ENCODE peak calls at places on chromosomes 4 and X, in ten cellular contexts. D is BE2C; V is MG63; A is stomach; I is CD4-positive, alpha-beta T cell; K is colonic mucosa; Z is fibroblast of lung; T is spleen; B is left ventricle myocardium inferior; N is Peyer's patch. G is an unnamed sample. For H3K9me3, the result is how much of the 10 kb centered on the place peaks cover.

GRCh38 chr4:186067757-186068385 is 1.1 kb upstream of the TLR3 start:
- DNase-seq in N (peak), T (peak), K (peak), A (peak), I (peak), Z (peak), B (peak), D (peak), V (peak), G (no peak)

GRCh38 chr4:67581208-67581857 is 22.8 kb downstream of the STAP1 start:
- DNase-seq in B (no peak), T (no peak), D (no peak), I (no peak), N (no peak), V (no peak), A (no peak), Z (no peak), K (no peak), G (no peak)

GRCh38 chrX:43500996-43501694 is 155.0 kb upstream of the MAOA start:
- DNase-seq in Z (no peak), K (no peak), I (no peak), T (no peak), N (no peak), V (no peak), B (no peak), A (no peak), D (no peak), G (no peak)

GRCh38 chr4:95409127-95409526 is 139.6 kb downstream of the UNC5C start:
- DNase-seq in I (no peak), K (no peak), V (no peak), Z (peak), A (no peak), B (no peak), T (no peak), D (no peak), N (no peak), G (no peak)

GRCh38 chr4:21697583-21697982 is 251.0 kb downstream of the KCNIP4 start:
- DNase-seq in A (peak), D (peak), B (no peak), K (no peak), N (no peak), T (peak), Z (peak), V (no peak), I (no peak), G (no peak)

GRCh38 chr4:148866666-148867065 is 424.5 kb upstream of the NR3C2 start:
- DNase-seq in A (no peak), T (no peak), B (no peak), N (no peak), D (no peak), V (no peak), Z (no peak), K (no peak), I (no peak), G (no peak)

GRCh38 chrX:39431893-39432292 is 630.6 kb downstream of the MID1IP1 start:
- DNase-seq in A (no peak), V (no peak), N (no peak), I (no peak), K (no peak), Z (no peak), B (no peak), T (no peak), D (no peak), G (no peak)

GRCh38 chrX:21153503-21153902 is 220.7 kb upstream of the CNKSR2 start:
- DNase-seq in K (no peak), T (no peak), D (no peak), B (peak), I (no peak), V (no peak), A (no peak), Z (peak), N (no peak), G (no peak)

GRCh38 chrX:15849555-15849954 is 5.1 kb downstream of the AP1S2 start:
- DNase-seq in D (no peak), T (no peak), Z (no peak), I (no peak), A (no peak), K (no peak), N (no peak), B (no peak), V (no peak), G (no peak)

GRCh38 chr4:8854866-8855265 is 16.8 kb downstream of the HMX1 start:
- DNase-seq in T (no peak), B (no peak), D (peak), V (peak), Z (peak), K (no peak), N (no peak), I (no peak), A (no peak), G (no peak)

GRCh38 chrX:349196-349595 is 30.6 kb upstream of the GTPBP6 start:
- DNase-seq in K (no peak), A (no peak), T (peak), V (no peak), D (no peak), N (no peak), B (peak), Z (peak), I (no peak), G (no peak)

GRCh38 chr4:147201016-147201415 is 255.4 kb upstream of the TTC29 start:
- DNase-seq in D (no peak), A (no peak), V (no peak), K (no peak), N (no peak), Z (peak), B (no peak), I (no peak), T (no peak), G (no peak)

GRCh38 chr4:27048350-27049100 is 187.9 kb downstream of the STIM2 start:
- DNase-seq in V (no peak), I (no peak), A (no peak), B (no peak), D (no peak), N (no peak), T (no peak), K (peak), Z (peak), G (no peak)

GRCh38 chr4:96164814-96165351 is 325.0 kb downstream of the PDHA2 start:
- DNase-seq in B (no peak), A (no peak), V (peak), K (no peak), N (no peak), T (no peak), I (no peak), Z (peak), D (no peak), G (no peak)

GRCh38 chr4:181416966-181417365 is 826.2 kb upstream of the TENM3 start:
- DNase-seq in B (no peak), Z (no peak), A (no peak), V (no peak), N (no peak), T (no peak), D (no peak), K (no peak), I (no peak), G (no peak)

GRCh38 chr4:48093949-48094550 is 40.0 kb downstream of the TXK start:
- DNase-seq in Z (peak), B (no peak), K (peak), T (no peak), A (no peak), N (no peak), V (peak), D (no peak), I (no peak), G (no peak)

GRCh38 chr4:154475800-154476199 is 15.8 kb downstream of the DCHS2 start:
- DNase-seq in B (no peak), D (no peak), K (no peak), Z (no peak), N (no peak), A (no peak), V (no peak), I (no peak), T (no peak), G (no peak)

GRCh38 chr4:48162162-48162561 is 28.1 kb upstream of the TXK start:
- DNase-seq in N (no peak), A (no peak), T (no peak), V (peak), Z (peak), K (no peak), D (no peak), B (no peak), I (no peak), G (no peak)

GRCh38 chrX:12988797-12989196 is 13.9 kb downstream of the TMSB4X start:
- DNase-seq in A (peak), D (no peak), B (no peak), K (no peak), I (no peak), N (no peak), Z (peak), V (no peak), T (no peak), G (no peak)

GRCh38 chr4:4680758-4681157 is 138.9 kb upstream of the STX18 start:
- DNase-seq in Z (no peak), K (no peak), I (no peak), V (no peak), N (no peak), A (no peak), D (no peak), T (no peak), B (no peak), G (no peak)

GRCh38 chr4:103008875-103009729 is 10.4 kb downstream of the SLC9B1 start:
- DNase-seq in N (no peak), A (no peak), T (no peak), V (no peak), B (no peak), D (peak), Z (peak), I (no peak), K (peak), G (no peak)

GRCh38 chrX:40933132-40934078 is 151.8 kb upstream of the USP9X start:
- DNase-seq in T (no peak), V (no peak), A (no peak), N (no peak), D (no peak), B (no peak), I (no peak), Z (peak), K (no peak), G (no peak)

GRCh38 chrX:154096140-154097002 is 1.1 kb downstream of the MECP2 start:
- DNase-seq in Z (peak), D (peak), T (no peak), B (peak), V (peak), K (no peak), I (no peak), N (no peak), A (no peak), G (no peak)

GRCh38 chr4:42371306-42372063 is 25.8 kb upstream of the SHISA3 start:
- DNase-seq in Z (peak), I (no peak), N (no peak), A (no peak), D (peak), V (no peak), K (no peak), B (no peak), T (no peak), G (no peak)

GRCh38 chrX:1391707-1392375 is at the start of gene SLC25A6:
- DNase-seq in T (peak), A (peak), I (peak), B (peak), K (peak), Z (peak), N (peak), V (peak), D (peak), G (peak)

GRCh38 chrX:22060451-22060940 is 28.4 kb downstream of the PHEX start:
- DNase-seq in K (no peak), T (no peak), B (no peak), N (no peak), Z (peak), V (no peak), A (no peak), D (no peak), I (no peak), G (no peak)

GRCh38 chr4:176780995-176781738 is 11.6 kb downstream of the VEGFC start:
- DNase-seq in V (no peak), T (no peak), K (no peak), I (no peak), Z (peak), N (no peak), D (no peak), A (no peak), B (no peak), G (no peak)

GRCh38 chr4:151329217-151330007 is 4.0 kb upstream of the SH3D19 start:
- DNase-seq in B (no peak), I (no peak), Z (no peak), K (no peak), V (no peak), T (no peak), N (no peak), A (no peak), D (no peak), G (no peak)

GRCh38 chrX:120514236-120514635 is 45.1 kb upstream of the LAMP2 start:
- DNase-seq in Z (peak), K (no peak), V (no peak), B (no peak), I (no peak), A (no peak), N (no peak), D (no peak), T (no peak), G (no peak)

GRCh38 chr4:180189639-180190038 is 2053.6 kb upstream of the TENM3 start:
- DNase-seq in T (no peak), B (no peak), I (no peak), N (no peak), Z (no peak), K (no peak), A (no peak), D (no peak), V (no peak), G (no peak)

GRCh38 chrX:106874075-106874474 is 29.1 kb downstream of the RIPPLY1 start:
- DNase-seq in K (no peak), B (no peak), T (no peak), Z (peak), N (no peak), A (no peak), V (no peak), I (no peak), D (no peak), G (no peak)

GRCh38 chr4:77538574-77539157 is 67.0 kb upstream of the CXCL13 start:
- DNase-seq in K (peak), B (no peak), Z (peak), I (no peak), D (no peak), V (peak), T (no peak), N (no peak), A (peak), G (no peak)

GRCh38 chr4:6574747-6575502 is at the start of gene MAN2B2:
- DNase-seq in B (peak), Z (peak), D (peak), A (peak), V (peak), T (peak), K (peak), N (peak), I (peak), G (peak)

GRCh38 chrX:20884565-20884964 is 489.7 kb upstream of the CNKSR2 start:
- DNase-seq in Z (no peak), K (no peak), I (no peak), B (no peak), V (no peak), D (no peak), T (peak), A (no peak), N (no peak), G (no peak)

GRCh38 chr4:40552536-40552935 is 77.1 kb downstream of the RBM47 start:
- DNase-seq in A (no peak), I (no peak), K (peak), N (no peak), V (peak), B (no peak), T (no peak), D (no peak), Z (peak), G (no peak)

GRCh38 chr4:41866799-41867677 is 68.2 kb upstream of the TMEM33 start:
- DNase-seq in D (peak), K (no peak), I (no peak), T (peak), A (no peak), Z (no peak), V (no peak), N (no peak), B (no peak), G (no peak)

GRCh38 chrX:40153335-40154221 is 55.8 kb upstream of the BCOR start:
- DNase-seq in I (no peak), N (peak), B (peak), K (peak), T (peak), Z (no peak), A (peak), D (peak), V (peak), G (peak)

GRCh38 chr4:54095110-54095800 is 4.7 kb upstream of the GSX2 start:
- DNase-seq in I (no peak), Z (no peak), D (no peak), N (no peak), A (no peak), K (no peak), B (no peak), V (no peak), T (no peak), G (no peak)

GRCh38 chrX:1300449-1300848 is 31.8 kb downstream of the CSF2RA start:
- DNase-seq in I (no peak), A (no peak), B (no peak), Z (no peak), K (no peak), D (no peak), T (no peak), N (no peak), V (no peak), G (no peak)

GRCh38 chr4:110636231-110636676 is 13.4 kb upstream of the PITX2 start:
- DNase-seq in K (no peak), V (no peak), B (no peak), A (no peak), N (no peak), T (no peak), I (no peak), D (no peak), Z (no peak), G (no peak)

GRCh38 chr4:110638347-110638746 is 15.5 kb upstream of the PITX2 start:
- DNase-seq in K (no peak), B (no peak), I (no peak), V (no peak), A (no peak), D (no peak), T (no peak), N (no peak), Z (no peak), G (no peak)

GRCh38 chr4:110636677-110637407 is 14.0 kb upstream of the PITX2 start:
- DNase-seq in Z (peak), N (no peak), V (peak), K (no peak), B (no peak), D (no peak), T (no peak), A (no peak), I (no peak), G (no peak)

GRCh38 chr4:110639207-110640092 is 16.6 kb upstream of the PITX2 start:
- DNase-seq in Z (no peak), I (no peak), D (no peak), V (no peak), B (no peak), K (no peak), A (no peak), N (no peak), T (no peak), G (no peak)

DNA sequence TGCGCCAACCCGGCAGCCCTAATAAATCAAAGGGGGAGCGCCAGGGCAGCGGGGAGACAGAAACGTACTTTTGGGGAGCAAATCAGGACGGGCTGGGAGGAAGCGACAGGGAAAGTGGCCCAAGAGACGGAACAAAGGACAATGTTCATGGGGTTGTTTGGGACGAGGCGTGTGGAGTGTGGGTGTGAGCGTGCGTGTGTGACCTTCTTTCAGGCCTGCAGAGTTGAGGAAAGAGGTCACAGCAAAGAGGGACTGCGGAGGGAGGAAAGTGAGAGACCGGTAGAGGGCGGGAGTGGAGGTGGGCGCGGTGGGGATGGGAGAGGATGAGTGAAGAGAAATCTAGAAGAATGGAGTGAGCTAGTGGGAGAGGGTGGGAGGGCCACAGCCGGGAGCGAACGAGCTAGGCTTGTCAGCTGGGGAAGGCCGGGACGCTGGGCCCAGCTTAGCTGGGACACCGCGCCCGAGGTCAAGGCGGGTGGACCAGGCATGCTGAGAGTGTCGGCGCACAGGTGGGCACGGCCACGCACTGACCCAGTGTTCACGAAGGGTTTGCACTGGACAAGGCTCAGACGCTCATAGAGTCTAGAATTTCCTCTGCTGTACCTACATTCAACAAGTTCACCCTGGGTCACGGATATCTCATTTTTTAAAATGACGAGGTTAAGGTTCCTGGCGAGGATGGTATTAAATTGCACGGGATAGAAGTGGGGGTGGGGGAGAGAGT is 14.7 kb upstream of the PITX2 start:
- DNase-seq in K (no peak), A (no peak), B (no peak), D (no peak), T (peak), I (no peak), N (no peak), Z (no peak), V (no peak), G (no peak)
- H3K9me3 ChIP-seq in K (under half), A (under half), B (under half), D (under half), T (under half), I (under half), N (under half), Z (under half), V (under half), G (under half)

GRCh38 chrX:70449457-70449966 is 4.9 kb downstream of the DLG3 start:
- DNase-seq in A (no peak), T (no peak), I (no peak), B (no peak), D (no peak), K (no peak), N (no peak), Z (no peak), V (no peak), G (no peak)
- H3K9me3 ChIP-seq in A (under half), T (under half), I (under half), B (under half), D (under half), K (under half), N (under half), Z (under half), V (under half), G (under half)

GRCh38 chr4:10949039-10949728 is 264.6 kb upstream of the CLNK start:
- DNase-seq in A (no peak), N (no peak), Z (no peak), D (no peak), K (no peak), I (no peak), T (no peak), V (no peak), B (no peak), G (no peak)

GRCh38 chr4:10942166-10942565 is 257.6 kb upstream of the CLNK start:
- DNase-seq in B (no peak), I (no peak), Z (peak), N (no peak), V (no peak), D (no peak), K (no peak), A (no peak), T (no peak), G (no peak)

GRCh38 chr4:10944321-10944720 is 259.8 kb upstream of the CLNK start:
- DNase-seq in V (no peak), D (no peak), Z (no peak), T (no peak), A (no peak), N (no peak), I (no peak), K (no peak), B (no peak), G (no peak)

GRCh38 chr4:10951306-10951705 is 266.7 kb upstream of the CLNK start:
- DNase-seq in Z (peak), A (no peak), K (no peak), I (no peak), T (no peak), N (no peak), D (no peak), V (no peak), B (no peak), G (no peak)

DNA sequence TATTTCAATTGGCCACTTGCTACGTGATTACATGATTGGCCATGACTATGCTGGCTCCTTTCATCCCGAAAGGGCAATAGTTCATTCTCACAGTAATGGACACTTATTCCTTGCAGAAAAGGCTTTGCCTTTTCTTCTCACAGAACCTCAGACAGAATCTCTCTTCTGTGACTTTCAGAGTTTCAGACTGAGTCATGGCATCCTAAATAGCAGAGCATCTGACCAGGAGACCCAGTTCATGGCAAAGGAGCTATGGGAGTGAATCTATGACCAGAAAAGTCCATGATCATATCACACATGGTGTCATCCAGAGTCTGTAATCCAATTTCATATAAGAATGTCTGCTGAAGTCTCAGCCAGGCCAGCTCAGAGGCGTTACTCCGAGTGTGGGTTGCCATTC is 263.3 kb upstream of the CLNK start:
- DNase-seq in I (no peak), A (no peak), D (no peak), V (no peak), B (no peak), Z (no peak), N (no peak), T (no peak), K (no peak), G (no peak)
- H3K9me3 ChIP-seq in I (under half), A (under half), D (under half), V (under half), B (under half), Z (under half), N (under half), T (under half), K (under half), G (under half)

GRCh38 chr4:18689308-18689915 is 667.9 kb upstream of the LCORL start:
- DNase-seq in N (peak), T (no peak), A (peak), K (peak), Z (peak), D (peak), V (peak), B (no peak), I (peak), G (no peak)

GRCh38 chr4:18691431-18692200 is 670.1 kb upstream of the LCORL start:
- DNase-seq in T (no peak), V (no peak), A (no peak), I (no peak), K (no peak), B (no peak), D (no peak), Z (peak), N (no peak), G (no peak)

GRCh38 chr4:18684932-18685331 is 663.4 kb upstream of the LCORL start:
- DNase-seq in A (no peak), I (no peak), Z (peak), V (no peak), D (no peak), N (no peak), K (no peak), B (no peak), T (no peak), G (no peak)

GRCh38 chr4:18686338-18687039 is 664.9 kb upstream of the LCORL start:
- DNase-seq in T (no peak), A (no peak), I (no peak), D (no peak), B (no peak), V (no peak), K (no peak), N (no peak), Z (peak), G (no peak)
- H3K9me3 ChIP-seq in T (under half), A (under half), I (under half), D (under half), B (under half), V (under half), K (under half), N (under half), Z (under half), G (under half)

G was measured in T-helper 17 cell.